ENCODE peak calls at places on chromosome 11, in eight cellular contexts. K is activated CD4-positive, alpha-beta memory T cell treated with anti-CD3 and anti-CD28 coated beads for 36 hours; V is AG08395; D is GDM1; U is NCI-H1105 treated with DMSO at 0.1 percent for 48 hours; B is Panc1; F is DMS153; M is posterior vena cava. S is an unnamed sample.

GRCh38 chr11:26243426-26243825 is 88.5 kb upstream of the ANO3 start:
- DNase-seq in U (no peak), B (no peak), V (no peak), K (no peak), D (no peak), M (no peak), F (no peak), S (no peak)

GRCh38 chr11:46306296-46306853 is 28.9 kb downstream of the CREB3L1 start:
- DNase-seq in D (no peak), B (no peak), V (no peak), M (no peak), U (no peak), F (no peak), K (no peak), S (no peak)

GRCh38 chr11:86978756-86979608 is 23.8 kb upstream of the FZD4 start:
- DNase-seq in K (no peak), M (no peak), U (peak; percentile 29), B (no peak), V (peak; percentile 32), D (peak; percentile 7), F (no peak), S (no peak)

GRCh38 chr11:8286886-8287285 is 23.2 kb upstream of the LMO1 start:
- DNase-seq in B (no peak), D (no peak), F (no peak), M (no peak), K (no peak), V (no peak), U (no peak), S (no peak)

GRCh38 chr11:45468265-45468856 is 182.2 kb upstream of the SYT13 start:
- DNase-seq in M (no peak), K (no peak), V (no peak), U (no peak), B (no peak), D (no peak), F (no peak), S (no peak)

GRCh38 chr11:109853156-109853776 is 239.9 kb upstream of the ZC3H12C start:
- DNase-seq in V (peak; percentile 29), U (peak; percentile 29), M (no peak), D (peak; percentile 38), B (peak; percentile 74), K (no peak), F (peak; percentile 31), S (no peak)

GRCh38 chr11:78111298-78111697 is 28.1 kb downstream of the ALG8 start:
- DNase-seq in U (no peak), K (no peak), V (no peak), B (no peak), F (no peak), D (no peak), M (no peak), S (no peak)

GRCh38 chr11:108697872-108698473 is 33.1 kb downstream of the DDX10 start:
- DNase-seq in M (no peak), B (peak; percentile 64), D (peak; percentile 49), U (peak; percentile 64), K (peak; percentile 58), F (peak; percentile 22), V (peak; percentile 83), S (no peak)

GRCh38 chr11:67538306-67538705 is 15.1 kb upstream of the CABP2 start:
- DNase-seq in U (no peak), V (no peak), M (no peak), B (no peak), F (no peak), K (no peak), D (no peak), S (no peak)

GRCh38 chr11:21927628-21928027 is 265.3 kb upstream of the ANO5 start:
- DNase-seq in K (no peak), B (no peak), M (no peak), D (no peak), F (no peak), U (peak; percentile 36), V (no peak), S (no peak)

GRCh38 chr11:121422675-121423074 is 29.4 kb upstream of the SORL1 start:
- DNase-seq in V (no peak), U (no peak), M (no peak), F (no peak), B (no peak), K (peak; percentile 25), D (no peak), S (no peak)

GRCh38 chr11:91299980-91300379 is 924.6 kb upstream of the FAT3 start:
- DNase-seq in U (no peak), K (no peak), D (no peak), F (no peak), V (no peak), B (no peak), M (no peak), S (no peak)

GRCh38 chr11:72820439-72821139 is 6.4 kb downstream of the ATG16L2 start:
- DNase-seq in M (no peak), K (no peak), D (no peak), F (no peak), U (no peak), B (no peak), V (no peak), S (no peak)

GRCh38 chr11:95308512-95309035 is 77.6 kb upstream of the SESN3 start:
- DNase-seq in M (no peak), U (no peak), V (no peak), D (no peak), F (no peak), K (no peak), B (no peak), S (no peak)

GRCh38 chr11:106076421-106076922 is 675 bp downstream of the KBTBD3 start:
- DNase-seq in V (no peak), D (no peak), B (peak; percentile 28), K (peak; percentile 21), F (no peak), M (no peak), U (peak; percentile 63), S (no peak)

GRCh38 chr11:111846640-111847039 is 24.7 kb downstream of the ALG9 start:
- DNase-seq in K (no peak), D (no peak), U (no peak), B (no peak), V (peak; percentile 28), M (no peak), F (no peak), S (no peak)

GRCh38 chr11:18371279-18371678 is 23.1 kb upstream of the LDHA start:
- DNase-seq in F (no peak), D (no peak), K (no peak), U (no peak), B (no peak), M (no peak), V (no peak), S (no peak)

GRCh38 chr11:35555238-35555887 is 29.9 kb upstream of the PAMR1 start:
- DNase-seq in V (no peak), D (no peak), K (no peak), U (no peak), B (no peak), F (no peak), M (no peak), S (no peak)

GRCh38 chr11:57432714-57433163 is 5.8 kb upstream of the SLC43A3 start:
- DNase-seq in U (no peak), B (no peak), K (peak; percentile 45), V (peak; percentile 21), D (peak; percentile 91), F (no peak), M (no peak), S (no peak)

GRCh38 chr11:61967924-61968757 is 707 bp upstream of the FTH1 start:
- DNase-seq in M (peak; percentile 88), F (peak; percentile 58), B (no peak), U (peak; percentile 71), V (no peak), D (no peak), K (peak; percentile 58), S (peak; percentile 26)